ENCODE peak calls at places on chromosomes 2 and 18, in seven cellular contexts. M is transverse colon, O is K562, A is suprapubic skin, G is heart left ventricle, J is prostate gland, I is ovary. W is an unnamed sample.

GRCh38 chr2:108621087-108621559 is 86.9 kb downstream of the LIMS1 start:
- DNase-seq in M (peak; percentile 58), O (peak; percentile 52), A (no peak), G (no peak), J (peak; percentile 56), I (no peak), W (peak; percentile 44)

GRCh38 chr2:143525536-143525935 is 396.3 kb downstream of the ARHGAP15 start:
- DNase-seq in M (no peak), O (no peak), A (no peak), G (no peak), J (no peak), I (no peak), W (no peak)

GRCh38 chr2:8426577-8426976 is 255.3 kb upstream of the ID2 start:
- DNase-seq in M (no peak), O (no peak), A (no peak), G (no peak), J (no peak), I (no peak), W (no peak)

GRCh38 chr2:102915128-102915527 is 153.3 kb downstream of the TMEM182 start:
- DNase-seq in M (no peak), O (no peak), A (no peak), G (no peak), J (no peak), I (no peak), W (peak; percentile 42)

GRCh38 chr2:21890041-21890440 is 766.3 kb downstream of the TDRD15 start:
- DNase-seq in M (no peak), O (no peak), A (no peak), G (no peak), J (no peak), I (no peak), W (no peak)

GRCh38 chr18:58313491-58314032 is 269.5 kb downstream of the NEDD4L start:
- DNase-seq in M (peak; percentile 71), O (no peak), A (no peak), G (peak; percentile 59), J (peak; percentile 70), I (no peak), W (no peak)

GRCh38 chr18:58682429-58683069 is 11.3 kb downstream of the MALT1 start:
- DNase-seq in M (peak; percentile 63), O (no peak), A (no peak), G (peak; percentile 56), J (no peak), I (peak; percentile 37), W (no peak)

GRCh38 chr18:10798727-10799435 is 273.1 kb downstream of the NAPG start:
- DNase-seq in M (no peak), O (peak; percentile 22), A (no peak), G (no peak), J (no peak), I (no peak), W (peak; percentile 13)

GRCh38 chr2:242047963-242048362 is 178.4 kb downstream of the RTP5 start:
- DNase-seq in M (no peak), O (no peak), A (no peak), G (no peak), J (no peak), I (no peak), W (no peak)

GRCh38 chr2:44348385-44348784 is 12.9 kb downstream of the PREPL start:
- DNase-seq in M (no peak), O (no peak), A (no peak), G (no peak), J (no peak), I (peak; percentile 24), W (no peak)

GRCh38 chr2:197327073-197327775 is 16.6 kb upstream of the ANKRD44 start:
- DNase-seq in M (no peak), O (no peak), A (no peak), G (no peak), J (no peak), I (no peak), W (no peak)

GRCh38 chr2:232529806-232530547 is 4.0 kb downstream of the CHRND start:
- DNase-seq in M (no peak), O (no peak), A (no peak), G (no peak), J (no peak), I (no peak), W (no peak)

GRCh38 chr2:12507295-12507694 is 209.4 kb upstream of the TRIB2 start:
- DNase-seq in M (no peak), O (no peak), A (no peak), G (no peak), J (no peak), I (peak; percentile 45), W (no peak)

GRCh38 chr18:77165489-77166415 is 33.2 kb upstream of the MBP start:
- DNase-seq in M (no peak), O (no peak), A (peak; percentile 86), G (peak; percentile 83), J (no peak), I (no peak), W (no peak)

GRCh38 chr18:52422985-52423601 is 83.1 kb downstream of the DCC start:
- DNase-seq in M (no peak), O (no peak), A (no peak), G (no peak), J (no peak), I (no peak), W (no peak)

GRCh38 chr2:204585930-204586329 is 40.7 kb downstream of the PARD3B start:
- DNase-seq in M (no peak), O (no peak), A (no peak), G (no peak), J (no peak), I (no peak), W (no peak)

GRCh38 chr18:9552189-9552588 is 62.2 kb downstream of the PPP4R1 start:
- DNase-seq in M (no peak), O (no peak), A (no peak), G (no peak), J (no peak), I (no peak), W (no peak)

GRCh38 chr2:23423873-23424680 is 39.1 kb downstream of the KLHL29 start:
- DNase-seq in M (no peak), O (no peak), A (no peak), G (no peak), J (no peak), I (no peak), W (no peak)

DNA sequence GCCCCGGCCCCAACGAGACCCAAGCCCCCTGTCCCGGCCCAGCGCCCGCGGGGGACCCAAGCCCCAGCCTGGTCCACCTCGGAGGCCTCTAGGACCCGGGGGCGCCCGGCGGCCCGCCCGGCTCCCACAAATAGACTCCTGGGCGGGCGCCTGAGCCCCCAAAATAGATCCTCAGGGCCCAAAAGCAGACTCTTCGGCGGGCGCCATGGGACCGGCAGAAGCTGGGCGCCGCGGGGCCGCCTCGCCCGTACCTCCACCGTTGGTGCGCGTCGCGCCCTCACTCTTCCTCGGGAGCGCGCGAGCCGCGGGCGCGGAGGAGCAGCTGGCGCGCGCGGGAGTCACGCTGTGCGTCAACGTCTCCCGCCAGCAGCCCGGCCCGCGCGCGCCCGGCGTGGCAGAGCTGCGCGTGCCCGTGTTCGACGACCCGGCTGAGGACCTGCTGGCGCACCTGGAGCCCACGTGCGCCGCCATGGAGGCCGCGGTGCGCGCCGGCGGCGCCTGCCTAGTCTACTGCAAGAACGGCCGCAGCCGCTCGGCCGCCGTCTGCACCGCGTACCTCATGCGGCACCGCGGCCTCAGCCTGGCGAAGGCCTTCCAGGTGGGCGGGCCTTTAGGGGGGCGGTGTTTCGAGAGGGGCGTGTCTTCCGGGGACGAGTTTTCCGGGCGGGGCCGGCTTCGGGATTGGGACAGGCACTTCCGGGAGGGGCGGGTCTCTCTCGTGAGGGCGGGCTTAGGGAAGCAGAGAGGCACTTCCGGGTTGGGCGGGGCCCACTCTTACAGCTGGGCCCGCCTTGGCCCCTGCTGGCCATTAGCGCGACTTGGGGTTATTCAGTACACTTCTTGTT is 545 bp downstream of the DUSP28 start:
- DNase-seq in M (peak; percentile 100), O (peak; percentile 79), A (peak; percentile 100), G (peak; percentile 100), J (peak; percentile 99), I (peak; percentile 100), W (peak; percentile 78)
- TF ChIP-seq POLR2A in M (peak; percentile 80), O (peak; percentile 62), A (peak; percentile 7), G (peak; percentile 14), J (peak; percentile 84), I (peak; percentile 48), W (peak; percentile 61)

GRCh38 chr2:110095994-110096633 is 19.5 kb downstream of the MALL start:
- DNase-seq in M (no peak), O (no peak), A (no peak), G (no peak), J (no peak), I (no peak), W (no peak)
- TF ChIP-seq POLR2A in M (no peak), O (no peak), A (no peak), G (no peak), J (no peak), I (no peak), W (no peak)

GRCh38 chr2:130346741-130347066 is 4.0 kb downstream of the IMP4 start:
- DNase-seq in M (no peak), O (no peak), A (no peak), G (no peak), J (no peak), I (no peak), W (no peak)

GRCh38 chr2:130347220-130347925 is 4.7 kb downstream of the IMP4 start:
- DNase-seq in M (no peak), O (no peak), A (no peak), G (no peak), J (no peak), I (no peak), W (no peak)

GRCh38 chr2:130345091-130345490 is 2.4 kb downstream of the IMP4 start:
- DNase-seq in M (no peak), O (no peak), A (no peak), G (no peak), J (no peak), I (no peak), W (no peak)

GRCh38 chr2:130345611-130346010 is 2.9 kb downstream of the IMP4 start:
- DNase-seq in M (no peak), O (no peak), A (no peak), G (no peak), J (no peak), I (no peak), W (no peak)

GRCh38 chr2:130346041-130346740 is 3.5 kb downstream of the IMP4 start:
- DNase-seq in M (no peak), O (no peak), A (no peak), G (no peak), J (no peak), I (no peak), W (no peak)
- TF ChIP-seq POLR2A in M (no peak), O (no peak), A (no peak), G (no peak), J (no peak), I (no peak), W (no peak)

DNA sequence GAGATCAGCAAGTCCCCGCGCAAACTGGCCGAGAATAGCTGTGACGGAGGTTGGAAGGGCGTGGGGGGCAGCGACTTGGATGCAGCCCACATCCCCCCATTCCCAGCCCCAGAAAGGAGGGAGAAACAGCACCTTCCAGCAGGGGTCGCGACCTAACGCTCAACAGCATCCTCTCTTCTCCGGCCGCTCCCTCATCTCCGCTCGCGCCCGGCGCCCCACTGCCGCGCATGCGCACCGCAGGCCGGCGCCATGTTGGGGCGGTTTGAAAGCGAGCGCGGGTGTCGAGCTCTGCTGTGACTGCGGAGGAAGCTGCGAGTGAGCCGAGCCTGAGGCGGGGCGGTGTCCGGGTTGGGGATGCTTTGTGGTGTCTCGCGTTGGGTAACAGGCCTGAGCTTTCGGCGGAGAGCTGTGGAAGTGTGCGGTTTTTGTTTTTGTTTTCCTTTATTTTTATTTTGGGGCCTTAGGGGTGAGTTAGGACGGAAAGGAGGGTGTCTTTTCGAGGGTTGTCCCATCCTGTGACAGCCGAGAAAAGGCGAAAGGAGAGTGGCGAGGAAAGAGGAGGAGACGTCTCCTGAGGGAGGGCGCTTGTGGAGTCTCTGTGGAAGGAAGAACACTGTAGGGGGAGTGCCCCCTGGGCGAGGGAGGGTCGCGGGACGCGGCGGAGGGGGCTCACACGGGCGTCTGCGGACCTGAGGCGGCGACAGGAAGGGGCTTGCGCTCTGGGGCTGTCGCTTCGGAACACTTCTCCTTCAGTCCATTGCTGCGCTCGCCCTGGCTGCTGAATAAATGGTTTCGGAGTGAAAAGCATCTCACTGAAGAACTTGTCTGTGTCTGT is at the start of the genes C18orf54 and STARD6:
- DNase-seq in M (peak; percentile 90), O (peak; percentile 91), A (peak; percentile 90), G (peak; percentile 87), J (peak; percentile 76), I (peak; percentile 82), W (peak; percentile 71)
- TF ChIP-seq POLR2A in M (peak; percentile 55), O (peak; percentile 85), A (no peak), G (no peak), J (peak; percentile 38), I (no peak), W (no peak)